ENCODE peak calls at places on chromosomes 5 and 9, in eight cellular contexts. J, Y, N, K, B, C, V and G are unnamed samples.

GRCh38 chr9:125600194-125600593 is 106.8 kb downstream of the MAPKAP1 start:
- DNase-seq in B (no peak), Y (no peak), N (no peak), K (no peak), J (no peak), C (no peak), V (peak), G (no peak)

GRCh38 chr5:33233013-33233463 is 207.7 kb upstream of the TARS1 start:
- DNase-seq in J (no peak), Y (no peak), V (no peak), B (no peak), K (no peak), N (no peak), C (no peak), G (no peak)

GRCh38 chr5:78570646-78571045 is 77.9 kb downstream of the LHFPL2 start:
- DNase-seq in B (no peak), V (no peak), N (no peak), J (no peak), K (no peak), C (no peak), Y (no peak), G (no peak)

GRCh38 chr5:172188893-172189692 is 1.1 kb upstream of the STK10 start:
- DNase-seq in N (no peak), V (no peak), B (no peak), J (no peak), Y (no peak), C (no peak), K (no peak), G (no peak)

GRCh38 chr5:139725073-139725830 is 70.4 kb upstream of the PSD2 start:
- DNase-seq in N (no peak), Y (no peak), V (peak), C (no peak), J (no peak), K (no peak), B (peak), G (no peak)

GRCh38 chr9:13719410-13719809 is 439.9 kb upstream of the MPDZ start:
- DNase-seq in C (no peak), Y (no peak), B (no peak), J (no peak), N (no peak), V (no peak), K (no peak), G (no peak)

GRCh38 chr9:133730994-133731715 is 7.0 kb downstream of the SARDH start:
- DNase-seq in K (no peak), B (no peak), N (no peak), Y (no peak), V (no peak), C (no peak), J (no peak), G (no peak)

GRCh38 chr5:82720213-82720612 is 357.0 kb downstream of the TMEM167A start:
- DNase-seq in V (no peak), C (no peak), N (no peak), K (no peak), Y (no peak), B (no peak), J (no peak), G (no peak)

GRCh38 chr5:33892419-33893151 is 795 bp upstream of the ADAMTS12 start:
- DNase-seq in V (peak), C (no peak), J (no peak), Y (no peak), B (peak), N (no peak), K (peak), G (no peak)

GRCh38 chr9:70340572-70340971 is 73.9 kb downstream of the KLF9 start:
- DNase-seq in N (no peak), C (no peak), J (peak), K (no peak), B (peak), Y (no peak), V (peak), G (peak)

GRCh38 chr9:100445903-100446549 is 19.1 kb downstream of the MSANTD3 start:
- DNase-seq in Y (no peak), B (no peak), J (no peak), V (no peak), C (no peak), K (no peak), N (no peak), G (no peak)

GRCh38 chr9:97747201-97747965 is 50.2 kb upstream of the XPA start:
- DNase-seq in N (no peak), K (no peak), Y (no peak), B (peak), C (no peak), V (no peak), J (no peak), G (no peak)

GRCh38 chr9:6759114-6759977 is 1.6 kb downstream of the KDM4C start:
- DNase-seq in J (no peak), V (peak), Y (peak), N (no peak), C (no peak), K (peak), B (peak), G (peak)